ENCODE peak calls at places on chromosomes 11 and 22, in seven cellular contexts. Q is stomach, T is transverse colon, W is ovary, H is upper lobe of left lung, N is sigmoid colon, G is suprapubic skin. Y is an unnamed sample.

GRCh38 chr11:79165908-79166307 is 274.9 kb downstream of the TENM4 start:
- DNase-seq in Q (no peak), T (no peak), W (no peak), H (no peak), N (no peak), G (no peak), Y (no peak)

GRCh38 chr11:3710485-3711259 is 39.5 kb upstream of the CHRNA10 start:
- DNase-seq in Q (no peak), T (no peak), W (no peak), H (no peak), N (no peak), G (no peak), Y (no peak)

GRCh38 chr11:69474736-69475135 is 6.7 kb upstream of the LINC01488 start:
- DNase-seq in Q (no peak), T (no peak), W (no peak), H (no peak), N (no peak), G (no peak), Y (no peak)

GRCh38 chr11:27468209-27468608 is 4.4 kb downstream of the LGR4 start:
- DNase-seq in Q (no peak), T (no peak), W (no peak), H (no peak), N (no peak), G (no peak), Y (no peak)

GRCh38 chr11:39236916-39237315 is 2222.5 kb downstream of the LRRC4C start:
- DNase-seq in Q (no peak), T (no peak), W (no peak), H (no peak), N (no peak), G (no peak), Y (no peak)

GRCh38 chr11:95299078-95299611 is 68.1 kb upstream of the SESN3 start:
- DNase-seq in Q (no peak), T (no peak), W (peak), H (no peak), N (no peak), G (no peak), Y (no peak)

GRCh38 chr11:5291207-5291838 is 10.4 kb downstream of the OR51B4 start:
- DNase-seq in Q (no peak), T (no peak), W (no peak), H (no peak), N (no peak), G (no peak), Y (no peak)

GRCh38 chr22:27880778-27881394 is 38.2 kb downstream of the PITPNB start:
- DNase-seq in Q (no peak), T (no peak), W (no peak), H (no peak), N (no peak), G (no peak), Y (peak)

GRCh38 chr11:97786961-97787360 is 1233.8 kb upstream of the CNTN5 start:
- DNase-seq in Q (no peak), T (no peak), W (no peak), H (no peak), N (no peak), G (no peak), Y (no peak)

GRCh38 chr11:134978388-134979088 is 566.5 kb upstream of the B3GAT1 start:
- DNase-seq in Q (no peak), T (no peak), W (no peak), H (peak), N (no peak), G (peak), Y (no peak)

GRCh38 chr11:62391642-62392425 is 27.0 kb upstream of the SCGB1A1 start:
- DNase-seq in Q (no peak), T (no peak), W (no peak), H (no peak), N (no peak), G (no peak), Y (no peak)

GRCh38 chr11:84563356-84563755 is 1063.8 kb downstream of the DLG2 start:
- DNase-seq in Q (no peak), T (no peak), W (no peak), H (no peak), N (no peak), G (no peak), Y (no peak)

GRCh38 chr22:49261616-49262015 is 566.1 kb downstream of the BRD1 start:
- DNase-seq in Q (peak), T (no peak), W (no peak), H (no peak), N (no peak), G (peak), Y (no peak)

GRCh38 chr22:40240160-40240559 is 62.4 kb downstream of the TNRC6B start:
- DNase-seq in Q (no peak), T (no peak), W (no peak), H (no peak), N (no peak), G (no peak), Y (no peak)

GRCh38 chr11:35541621-35542375 is 16.4 kb upstream of the PAMR1 start:
- DNase-seq in Q (no peak), T (peak), W (no peak), H (no peak), N (peak), G (no peak), Y (peak)

GRCh38 chr11:86537541-86538222 is 134.7 kb downstream of the ME3 start:
- DNase-seq in Q (no peak), T (no peak), W (no peak), H (no peak), N (no peak), G (no peak), Y (no peak)

GRCh38 chr11:47641585-47642098 is 717 bp downstream of the MTCH2 start:
- DNase-seq in Q (no peak), T (no peak), W (no peak), H (no peak), N (no peak), G (no peak), Y (no peak)

GRCh38 chr11:120432056-120433018 is 79.2 kb upstream of the GRIK4 start:
- DNase-seq in Q (no peak), T (no peak), W (no peak), H (no peak), N (no peak), G (no peak), Y (no peak)

GRCh38 chr22:28116261-28116673 is 197.2 kb upstream of the PITPNB start:
- DNase-seq in Q (no peak), T (peak), W (peak), H (no peak), N (peak), G (no peak), Y (no peak)

GRCh38 chr22:22082960-22083359 is 100.4 kb upstream of the TOP3B start:
- DNase-seq in Q (no peak), T (no peak), W (no peak), H (no peak), N (no peak), G (no peak), Y (no peak)

GRCh38 chr11:125183641-125184040 is 19.1 kb downstream of the PKNOX2 start:
- DNase-seq in Q (no peak), T (no peak), W (no peak), H (no peak), N (no peak), G (no peak), Y (no peak)

DNA sequence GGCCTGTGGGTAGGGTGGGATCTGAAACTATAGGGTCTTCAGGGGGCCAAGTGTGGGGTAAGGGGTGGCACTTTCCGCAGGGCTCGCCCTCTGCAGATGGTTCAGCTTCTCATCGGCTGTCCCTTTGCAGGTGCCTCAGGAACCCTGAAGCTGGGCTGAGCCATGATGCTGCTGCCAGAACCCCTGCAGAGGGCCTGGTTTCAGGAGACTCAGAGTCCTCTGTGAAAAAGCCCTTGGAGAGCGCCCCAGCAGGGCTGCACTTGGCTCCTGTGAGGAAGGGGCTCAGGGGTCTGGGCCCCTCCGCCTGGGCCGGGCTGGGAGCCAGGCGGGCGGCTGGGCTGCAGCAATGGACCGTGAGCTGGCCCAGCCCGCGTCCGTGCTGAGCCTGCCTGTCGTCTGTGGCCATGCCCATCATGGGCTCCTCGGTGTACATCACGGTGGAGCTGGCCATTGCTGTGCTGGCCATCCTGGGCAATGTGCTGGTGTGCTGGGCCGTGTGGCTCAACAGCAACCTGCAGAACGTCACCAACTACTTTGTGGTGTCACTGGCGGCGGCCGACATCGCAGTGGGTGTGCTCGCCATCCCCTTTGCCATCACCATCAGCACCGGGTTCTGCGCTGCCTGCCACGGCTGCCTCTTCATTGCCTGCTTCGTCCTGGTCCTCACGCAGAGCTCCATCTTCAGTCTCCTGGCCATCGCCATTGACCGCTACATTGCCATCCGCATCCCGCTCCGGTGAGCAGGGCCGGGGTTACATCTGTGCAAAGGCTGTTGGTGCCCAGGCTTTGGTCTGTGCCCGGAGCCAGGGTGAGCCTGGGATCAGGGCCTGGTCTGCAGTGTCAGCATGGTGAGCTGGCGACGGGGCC is 5.8 kb downstream of the ADORA2A start:
- DNase-seq in Q (no peak), T (no peak), W (no peak), H (peak), N (peak), G (no peak), Y (no peak)
- TF ChIP-seq EP300 in Q (no peak), T (no peak), W (no peak), H (no peak), N (no peak), G (no peak), Y (no peak)

GRCh38 chr11:122020902-122021301 is 95.1 kb downstream of the BLID start:
- DNase-seq in Q (no peak), T (no peak), W (no peak), H (no peak), N (no peak), G (no peak), Y (no peak)
- TF ChIP-seq CTCF in Q (peak), T (no peak), W (peak), H (no peak), N (no peak), G (peak), Y (peak)

GRCh38 chr11:110147965-110148709 is 54.9 kb downstream of the ZC3H12C start:
- DNase-seq in Q (no peak), T (no peak), W (no peak), H (no peak), N (no peak), G (no peak), Y (no peak)
- TF ChIP-seq EP300 in Q (no peak), T (no peak), W (no peak), H (no peak), N (no peak), G (no peak), Y (no peak)

GRCh38 chr11:58958500-58958899 is 19.2 kb downstream of the GLYATL1 start:
- DNase-seq in Q (peak), T (peak), W (no peak), H (no peak), N (no peak), G (no peak), Y (no peak)
- TF ChIP-seq CTCF in Q (peak), T (peak), W (no peak), H (peak), N (no peak), G (peak), Y (peak)

GRCh38 chr11:746289-747175 is 732 bp upstream of the TALDO1 start:
- DNase-seq in Q (no peak), T (no peak), W (no peak), H (no peak), N (peak), G (no peak), Y (no peak)

GRCh38 chr11:748007-748359 is 719 bp downstream of the TALDO1 start:
- DNase-seq in Q (no peak), T (peak), W (no peak), H (peak), N (peak), G (no peak), Y (no peak)

GRCh38 chr11:742571-743201 is 4.6 kb upstream of the TALDO1 start:
- DNase-seq in Q (no peak), T (no peak), W (no peak), H (no peak), N (no peak), G (no peak), Y (no peak)

GRCh38 chr11:749731-750130 is 2.5 kb downstream of the TALDO1 start:
- DNase-seq in Q (no peak), T (no peak), W (no peak), H (no peak), N (no peak), G (no peak), Y (no peak)

GRCh38 chr11:747176-748006 is at the start of gene TALDO1:
- DNase-seq in Q (peak), T (peak), W (peak), H (peak), N (peak), G (peak), Y (peak)
- TF ChIP-seq EP300 in Q (no peak), T (no peak), W (no peak), H (no peak), N (no peak), G (no peak), Y (peak)

GRCh38 chr11:116217006-116217405 is 555.8 kb downstream of the BUD13 start:
- DNase-seq in Q (no peak), T (peak), W (no peak), H (no peak), N (no peak), G (peak), Y (no peak)
- TF ChIP-seq CTCF in Q (peak), T (peak), W (no peak), H (peak), N (no peak), G (peak), Y (peak)

GRCh38 chr11:118742304-118742703 is 48.7 kb downstream of the DDX6 start:
- DNase-seq in Q (no peak), T (no peak), W (no peak), H (no peak), N (no peak), G (no peak), Y (no peak)
- TF ChIP-seq EP300 in Q (no peak), T (no peak), W (no peak), H (no peak), N (no peak), G (no peak), Y (no peak)